ENCODE peak calls at places on chromosome 21, in eight cellular contexts. One of them, this sample, is unnamed.

GRCh38 chr21:45861156-45861870 is 120.3 kb upstream of the COL6A1 start:
- DNase-seq in memory B cell: no peak
- DNase-seq in stimulated activated naive CD8-positive, alpha-beta T cell treated with anti-CD3 and anti-CD28 coated beads, Interleukin-15, amount 100 ng/mL, for 72 hours: no peak
- DNase-seq in brain microvascular endothelial cell: no peak
- DNase-seq in foreskin fibroblast: no peak
- DNase-seq in EL: no peak
- DNase-seq in M059J: no peak
- DNase-seq in HEK293T: no peak
- DNase-seq in this sample: no peak

GRCh38 chr21:26007911-26008579 is 162.5 kb downstream of the APP start:
- DNase-seq in memory B cell: no peak
- DNase-seq in M059J: no peak
- DNase-seq in HEK293T: no peak
- DNase-seq in foreskin fibroblast: peak
- DNase-seq in EL: no peak
- DNase-seq in brain microvascular endothelial cell: no peak
- DNase-seq in stimulated activated naive CD8-positive, alpha-beta T cell treated with anti-CD3 and anti-CD28 coated beads, Interleukin-15, amount 100 ng/mL, for 72 hours: no peak
- DNase-seq in this sample: no peak

GRCh38 chr21:36246080-36246631 is 73.8 kb upstream of the MORC3 start:
- DNase-seq in brain microvascular endothelial cell: no peak
- DNase-seq in EL: no peak
- DNase-seq in foreskin fibroblast: no peak
- DNase-seq in M059J: no peak
- DNase-seq in memory B cell: no peak
- DNase-seq in stimulated activated naive CD8-positive, alpha-beta T cell treated with anti-CD3 and anti-CD28 coated beads, Interleukin-15, amount 100 ng/mL, for 72 hours: no peak
- DNase-seq in HEK293T: no peak
- DNase-seq in this sample: no peak

GRCh38 chr21:36115138-36115710 is 19.7 kb upstream of the CBR3 start:
- DNase-seq in EL: no peak
- DNase-seq in foreskin fibroblast: no peak
- DNase-seq in stimulated activated naive CD8-positive, alpha-beta T cell treated with anti-CD3 and anti-CD28 coated beads, Interleukin-15, amount 100 ng/mL, for 72 hours: no peak
- DNase-seq in brain microvascular endothelial cell: no peak
- DNase-seq in HEK293T: no peak
- DNase-seq in memory B cell: peak
- DNase-seq in M059J: no peak
- DNase-seq in this sample: no peak

GRCh38 chr21:14548751-14549150 is 2.6 kb upstream of the SAMSN1 start:
- DNase-seq in M059J: no peak
- DNase-seq in memory B cell: no peak
- DNase-seq in brain microvascular endothelial cell: no peak
- DNase-seq in EL: no peak
- DNase-seq in foreskin fibroblast: no peak
- DNase-seq in HEK293T: no peak
- DNase-seq in stimulated activated naive CD8-positive, alpha-beta T cell treated with anti-CD3 and anti-CD28 coated beads, Interleukin-15, amount 100 ng/mL, for 72 hours: no peak
- DNase-seq in this sample: peak

GRCh38 chr21:32371913-32372314 is 20.9 kb downstream of the URB1 start:
- DNase-seq in foreskin fibroblast: peak
- DNase-seq in EL: peak
- DNase-seq in brain microvascular endothelial cell: peak
- DNase-seq in stimulated activated naive CD8-positive, alpha-beta T cell treated with anti-CD3 and anti-CD28 coated beads, Interleukin-15, amount 100 ng/mL, for 72 hours: no peak
- DNase-seq in M059J: peak
- DNase-seq in HEK293T: no peak
- DNase-seq in memory B cell: no peak
- DNase-seq in this sample: peak

GRCh38 chr21:38175321-38175720 is 81.5 kb upstream of the KCNJ15 start:
- DNase-seq in foreskin fibroblast: no peak
- DNase-seq in EL: no peak
- DNase-seq in M059J: no peak
- DNase-seq in brain microvascular endothelial cell: no peak
- DNase-seq in memory B cell: no peak
- DNase-seq in HEK293T: no peak
- DNase-seq in stimulated activated naive CD8-positive, alpha-beta T cell treated with anti-CD3 and anti-CD28 coated beads, Interleukin-15, amount 100 ng/mL, for 72 hours: no peak
- DNase-seq in this sample: no peak

GRCh38 chr21:42545317-42545716 is 31.7 kb downstream of the SLC37A1 start:
- DNase-seq in stimulated activated naive CD8-positive, alpha-beta T cell treated with anti-CD3 and anti-CD28 coated beads, Interleukin-15, amount 100 ng/mL, for 72 hours: no peak
- DNase-seq in foreskin fibroblast: no peak
- DNase-seq in memory B cell: no peak
- DNase-seq in EL: no peak
- DNase-seq in brain microvascular endothelial cell: no peak
- DNase-seq in HEK293T: no peak
- DNase-seq in M059J: no peak
- DNase-seq in this sample: no peak

GRCh38 chr21:42062543-42063022 is 8.5 kb upstream of the UMODL1 start:
- DNase-seq in stimulated activated naive CD8-positive, alpha-beta T cell treated with anti-CD3 and anti-CD28 coated beads, Interleukin-15, amount 100 ng/mL, for 72 hours: peak
- DNase-seq in foreskin fibroblast: no peak
- DNase-seq in M059J: no peak
- DNase-seq in EL: no peak
- DNase-seq in memory B cell: peak
- DNase-seq in HEK293T: no peak
- DNase-seq in brain microvascular endothelial cell: no peak
- DNase-seq in this sample: no peak

GRCh38 chr21:38621132-38621531 is 122.9 kb upstream of the ERG start:
- DNase-seq in foreskin fibroblast: no peak
- DNase-seq in stimulated activated naive CD8-positive, alpha-beta T cell treated with anti-CD3 and anti-CD28 coated beads, Interleukin-15, amount 100 ng/mL, for 72 hours: no peak
- DNase-seq in brain microvascular endothelial cell: no peak
- DNase-seq in memory B cell: no peak
- DNase-seq in HEK293T: no peak
- DNase-seq in EL: no peak
- DNase-seq in M059J: no peak
- DNase-seq in this sample: no peak

GRCh38 chr21:46368533-46369285 is 44.8 kb downstream of the PCNT start:
- DNase-seq in memory B cell: peak
- DNase-seq in HEK293T: no peak
- DNase-seq in EL: no peak
- DNase-seq in M059J: no peak
- DNase-seq in brain microvascular endothelial cell: no peak
- DNase-seq in foreskin fibroblast: no peak
- DNase-seq in stimulated activated naive CD8-positive, alpha-beta T cell treated with anti-CD3 and anti-CD28 coated beads, Interleukin-15, amount 100 ng/mL, for 72 hours: peak
- DNase-seq in this sample: no peak

GRCh38 chr21:38343691-38344090 is 86.9 kb downstream of the KCNJ15 start:
- DNase-seq in brain microvascular endothelial cell: peak
- DNase-seq in foreskin fibroblast: peak
- DNase-seq in memory B cell: no peak
- DNase-seq in M059J: peak
- DNase-seq in stimulated activated naive CD8-positive, alpha-beta T cell treated with anti-CD3 and anti-CD28 coated beads, Interleukin-15, amount 100 ng/mL, for 72 hours: no peak
- DNase-seq in EL: peak
- DNase-seq in HEK293T: no peak
- DNase-seq in this sample: peak

GRCh38 chr21:17813353-17813752 is 5.8 kb downstream of the C21orf91 start:
- DNase-seq in EL: no peak
- DNase-seq in M059J: no peak
- DNase-seq in memory B cell: no peak
- DNase-seq in stimulated activated naive CD8-positive, alpha-beta T cell treated with anti-CD3 and anti-CD28 coated beads, Interleukin-15, amount 100 ng/mL, for 72 hours: no peak
- DNase-seq in foreskin fibroblast: no peak
- DNase-seq in HEK293T: no peak
- DNase-seq in brain microvascular endothelial cell: no peak
- DNase-seq in this sample: no peak

GRCh38 chr21:41737656-41738324 is 29.1 kb downstream of the RIPK4 start:
- DNase-seq in stimulated activated naive CD8-positive, alpha-beta T cell treated with anti-CD3 and anti-CD28 coated beads, Interleukin-15, amount 100 ng/mL, for 72 hours: no peak
- DNase-seq in EL: no peak
- DNase-seq in foreskin fibroblast: no peak
- DNase-seq in M059J: peak
- DNase-seq in HEK293T: no peak
- DNase-seq in brain microvascular endothelial cell: no peak
- DNase-seq in memory B cell: no peak
- DNase-seq in this sample: no peak

GRCh38 chr21:10272216-10272615 is 249.2 kb upstream of the TPTE start:
- DNase-seq in stimulated activated naive CD8-positive, alpha-beta T cell treated with anti-CD3 and anti-CD28 coated beads, Interleukin-15, amount 100 ng/mL, for 72 hours: no peak
- DNase-seq in M059J: no peak
- DNase-seq in HEK293T: no peak
- DNase-seq in memory B cell: no peak
- DNase-seq in brain microvascular endothelial cell: no peak
- DNase-seq in EL: peak
- DNase-seq in foreskin fibroblast: no peak
- DNase-seq in this sample: no peak

GRCh38 chr21:42114646-42115045 is 43.5 kb downstream of the UMODL1 start:
- DNase-seq in M059J: no peak
- DNase-seq in EL: no peak
- DNase-seq in HEK293T: no peak
- DNase-seq in memory B cell: no peak
- DNase-seq in foreskin fibroblast: no peak
- DNase-seq in stimulated activated naive CD8-positive, alpha-beta T cell treated with anti-CD3 and anti-CD28 coated beads, Interleukin-15, amount 100 ng/mL, for 72 hours: no peak
- DNase-seq in brain microvascular endothelial cell: no peak
- DNase-seq in this sample: no peak

This sample was measured in mammary epithelial cell.